ENCODE peak calls at places on chromosome 19, in eight cellular contexts. B is stomach, G is body of pancreas, R is A673, I is brain microvascular endothelial cell, C is right atrium auricular region, S is psoas muscle, Z is thyroid gland. F is an unnamed sample.
A peak's percentile ranks its signal among the peaks of the same experiment; 100 is the strongest.

GRCh38 chr19:47155141-47155540 is 24.5 kb downstream of the SAE1 start:
- DNase-seq in C (no peak), B (no peak), G (no peak), R (no peak), S (no peak), I (no peak), Z (no peak), F (no peak)

GRCh38 chr19:13401388-13401787 is 104.9 kb downstream of the CACNA1A start:
- DNase-seq in C (no peak), B (no peak), Z (no peak), R (peak; percentile 45), S (no peak), G (no peak), I (peak; percentile 20), F (no peak)

GRCh38 chr19:39996218-39996810 is 546 bp upstream of the ZNF546 start:
- DNase-seq in I (peak; percentile 69), S (no peak), G (peak; percentile 15), C (no peak), R (peak; percentile 60), Z (peak; percentile 12), B (no peak), F (peak; percentile 64)

GRCh38 chr19:12126707-12127106 is 13.4 kb downstream of the ZNF20 start:
- DNase-seq in Z (peak; percentile 33), B (no peak), C (no peak), I (peak; percentile 13), G (peak; percentile 38), S (no peak), R (peak; percentile 17), F (peak; percentile 20)

GRCh38 chr19:566844-567243 is 5.6 kb upstream of the BSG start:
- DNase-seq in S (no peak), C (no peak), B (no peak), R (no peak), I (no peak), G (no peak), Z (no peak), F (no peak)

GRCh38 chr19:31308781-31309180 is 40.5 kb downstream of the TSHZ3 start:
- DNase-seq in B (no peak), I (no peak), C (no peak), Z (no peak), G (no peak), R (no peak), S (no peak), F (no peak)

GRCh38 chr19:23415561-23416191 is 20.4 kb upstream of the ZNF91 start:
- DNase-seq in I (no peak), S (peak; percentile 52), G (peak; percentile 32), B (no peak), R (no peak), C (no peak), Z (peak; percentile 35), F (peak; percentile 12)

GRCh38 chr19:43620061-43621001 is 902 bp upstream of the ZNF428 start:
- DNase-seq in R (no peak), C (no peak), G (no peak), I (no peak), B (no peak), Z (no peak), S (no peak), F (no peak)

GRCh38 chr19:6732803-6733337 is 4.5 kb downstream of the GPR108 start:
- DNase-seq in C (no peak), Z (no peak), I (no peak), S (peak; percentile 45), B (no peak), G (no peak), R (no peak), F (no peak)

DNA sequence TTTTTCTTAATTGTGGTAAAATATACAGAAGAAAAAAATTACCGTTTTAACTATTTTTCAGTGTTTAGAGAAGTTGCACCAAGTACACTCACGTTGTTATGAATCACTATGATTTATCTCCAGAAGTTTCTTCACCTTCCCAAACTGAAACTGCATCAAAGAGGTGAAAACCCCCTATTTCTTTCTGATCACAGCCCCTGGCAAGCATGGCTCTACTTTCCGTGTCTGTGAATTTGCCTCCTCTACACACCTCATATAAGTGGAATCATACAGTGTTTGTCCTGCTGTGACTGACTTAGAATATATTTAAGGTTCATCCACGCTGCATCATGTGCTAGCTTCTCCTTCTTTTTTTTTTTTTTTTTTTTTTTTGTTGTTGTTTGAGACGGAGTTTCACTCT is 15.7 kb upstream of the SIGLEC10 start:
- DNase-seq in G (no peak), B (no peak), I (no peak), S (no peak), C (no peak), Z (no peak), R (no peak), F (no peak)
- H3K4me3 ChIP-seq in G (no peak overlapping the region), B (no peak overlapping the region), I (no peak overlapping the region), S (no peak overlapping the region), C (no peak overlapping the region), Z (no peak overlapping the region), R (no peak overlapping the region), F (no peak overlapping the region)

GRCh38 chr19:15288146-15288963 is 44.0 kb downstream of the BRD4 start:
- DNase-seq in Z (peak; percentile 70), I (no peak), S (no peak), R (peak; percentile 44), C (no peak), G (peak; percentile 38), B (peak; percentile 41), F (no peak)
- H3K27ac ChIP-seq in Z (no peak overlapping the region), I (no peak overlapping the region), S (peak overlapping the region; percentile 34), R (peak overlapping the region; percentile 74), C (no peak overlapping the region), G (peak overlapping the region; percentile 9), B (peak overlapping the region; percentile 27), F (peak overlapping the region; percentile 61)

GRCh38 chr19:54152267-54152666 is 7.3 kb downstream of the LENG1 start:
- DNase-seq in I (no peak), G (no peak), B (no peak), R (no peak), C (no peak), Z (no peak), S (no peak), F (no peak)

GRCh38 chr19:54154603-54155345 is 4.7 kb downstream of the LENG1 start:
- DNase-seq in R (no peak), B (no peak), I (no peak), C (no peak), G (no peak), S (no peak), Z (no peak), F (no peak)

GRCh38 chr19:54151362-54152035 is 8.0 kb downstream of the LENG1 start:
- DNase-seq in G (no peak), S (no peak), R (no peak), B (no peak), I (no peak), C (no peak), Z (no peak), F (no peak)

GRCh38 chr19:54153731-54154326 is 5.7 kb downstream of the LENG1 start:
- DNase-seq in B (no peak), R (no peak), Z (no peak), C (no peak), I (no peak), G (no peak), S (no peak), F (no peak)

GRCh38 chr19:54152878-54153524 is 6.5 kb downstream of the LENG1 start:
- DNase-seq in R (no peak), S (no peak), C (no peak), I (no peak), Z (no peak), G (no peak), B (no peak), F (no peak)
- H3K36me3 ChIP-seq in R (peaks cover 93% of the 10 kb centered on the region), S (peaks cover 10% of the 10 kb centered on the region), C (peaks cover 99% of the 10 kb centered on the region), I (peaks cover 85% of the 10 kb centered on the region), Z (peaks cover 91% of the 10 kb centered on the region), G (peaks cover 5% of the 10 kb centered on the region), B (peaks cover 100% of the 10 kb centered on the region), F (peaks cover 62% of the 10 kb centered on the region)

DNA sequence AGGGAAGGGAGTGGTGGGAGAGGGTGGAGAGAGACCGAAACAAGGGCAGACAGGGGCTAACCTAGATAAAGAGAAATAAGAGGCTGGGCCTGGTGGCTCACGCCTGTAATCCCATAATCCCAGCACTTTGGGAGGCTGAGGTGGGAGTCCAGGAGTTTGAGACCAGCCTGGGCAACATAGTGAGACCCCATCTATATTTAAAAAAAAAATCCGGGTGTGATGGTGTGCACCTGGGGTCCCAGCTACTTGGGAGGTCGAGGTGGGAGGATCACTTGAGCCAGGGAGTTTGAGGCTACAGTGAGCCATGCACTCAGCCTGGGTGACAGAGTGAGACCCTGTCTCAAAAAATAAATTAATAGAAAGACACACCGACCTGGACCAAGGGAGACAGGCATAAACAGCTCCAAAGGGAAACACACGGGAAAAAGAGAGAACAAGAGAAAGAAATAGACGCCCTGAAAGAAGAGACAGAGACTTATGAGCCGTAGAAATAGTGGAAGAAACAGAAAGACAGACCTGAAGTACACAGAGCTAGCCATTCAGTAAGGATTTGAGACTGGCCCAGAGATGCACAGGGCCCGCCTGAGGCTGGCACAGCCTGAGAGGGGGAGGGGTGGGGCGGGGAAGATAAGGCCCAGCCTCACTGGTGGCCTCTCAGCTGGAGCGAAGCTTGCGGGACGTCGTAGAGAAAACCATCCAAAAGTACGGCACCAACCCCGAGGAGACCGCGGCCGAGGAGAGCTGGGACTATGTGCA is 2.2 kb downstream of the CD37 start:
- DNase-seq in S (no peak), Z (no peak), G (no peak), C (no peak), B (no peak), I (no peak), R (no peak), F (no peak)
- H3K4me3 ChIP-seq in S (no peak overlapping the region), Z (no peak overlapping the region), G (no peak overlapping the region), C (no peak overlapping the region), B (no peak overlapping the region), I (no peak overlapping the region), R (no peak overlapping the region), F (no peak overlapping the region)

GRCh38 chr19:45255611-45256157 is 4.6 kb downstream of the MARK4 start:
- DNase-seq in S (no peak), Z (no peak), R (no peak), B (no peak), I (no peak), C (no peak), G (no peak), F (no peak)
- H3K27ac ChIP-seq in S (no peak overlapping the region), Z (no peak overlapping the region), R (peak overlapping the region; percentile 30), B (no peak overlapping the region), I (no peak overlapping the region), C (no peak overlapping the region), G (no peak overlapping the region), F (no peak overlapping the region)

DNA sequence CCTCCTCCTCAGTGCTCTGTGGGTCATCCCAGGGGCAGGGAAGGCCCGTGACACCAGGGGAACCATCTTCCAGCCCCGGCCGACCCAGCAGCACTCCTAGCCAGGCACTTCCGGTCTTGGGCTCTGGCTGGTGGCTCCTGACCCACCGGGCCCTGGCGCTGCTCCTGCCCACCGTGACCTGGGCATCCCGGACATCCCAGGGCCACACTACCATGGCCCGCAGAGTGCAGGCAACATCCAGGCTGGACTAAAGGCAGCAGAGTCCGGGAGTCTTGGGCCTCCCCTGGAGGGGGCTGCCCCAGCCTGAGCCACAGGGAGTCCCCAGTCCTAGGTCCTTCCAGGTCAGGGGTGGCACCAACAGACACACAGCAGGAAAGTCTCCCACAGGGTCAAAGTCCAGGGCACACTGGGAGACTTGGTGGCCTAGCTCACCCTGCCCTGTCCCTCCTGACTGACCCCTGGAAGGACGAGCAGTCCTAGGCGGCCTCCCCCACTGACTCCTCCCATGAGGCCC is 10.8 kb downstream of the LSM4 start:
- DNase-seq in C (no peak), S (no peak), B (no peak), I (no peak), G (peak; percentile 45), Z (no peak), R (no peak), F (no peak)
- H3K36me3 ChIP-seq in C (peaks cover 34% of the 10 kb centered on the region), S (no peaks in the 10 kb centered on the region), B (peaks cover 78% of the 10 kb centered on the region), I (peaks cover 10% of the 10 kb centered on the region), G (no peaks in the 10 kb centered on the region), Z (peaks cover 10% of the 10 kb centered on the region), R (peaks cover 49% of the 10 kb centered on the region), F (peaks cover 9% of the 10 kb centered on the region)

GRCh38 chr19:55962186-55962585 is 14.6 kb downstream of the NLRP8 start:
- DNase-seq in B (no peak), C (no peak), Z (no peak), G (no peak), I (no peak), R (no peak), S (no peak), F (no peak)
- H3K4me3 ChIP-seq in B (no peak overlapping the region), C (no peak overlapping the region), Z (no peak overlapping the region), G (no peak overlapping the region), I (no peak overlapping the region), R (no peak overlapping the region), S (no peak overlapping the region), F (no peak overlapping the region)